ENCODE peak calls at places on chromosome 11, in five cellular contexts. S is left ventricle myocardium inferior, F is coronary artery, T is astrocyte of the spinal cord, G is sigmoid colon. B is an unnamed sample.

GRCh38 chr11:28757725-28758515 is 649.7 kb downstream of the METTL15 start:
- DNase-seq in T (peak), G (no peak), S (no peak), F (no peak), B (peak)

GRCh38 chr11:107549253-107549953 is 16.1 kb downstream of the ALKBH8 start:
- DNase-seq in G (no peak), T (peak), F (no peak), S (no peak), B (peak)

GRCh38 chr11:66696186-66696585 is 18.5 kb upstream of the RBM4B start:
- DNase-seq in G (no peak), F (no peak), T (no peak), S (no peak), B (no peak)

GRCh38 chr11:126101930-126102283 is 39.2 kb upstream of the CDON start:
- DNase-seq in F (no peak), S (no peak), T (no peak), G (no peak), B (no peak)

GRCh38 chr11:3203221-3204043 is 15.2 kb downstream of the MRGPRG start:
- DNase-seq in F (no peak), T (no peak), S (peak), G (peak), B (peak)

GRCh38 chr11:76656087-76656531 is 14.4 kb downstream of the LRRC32 start:
- DNase-seq in S (no peak), T (no peak), F (peak), G (peak), B (no peak)

GRCh38 chr11:43222215-43222614 is 89.6 kb upstream of the API5 start:
- DNase-seq in S (no peak), G (no peak), T (no peak), F (no peak), B (peak)

GRCh38 chr11:10623797-10624761 is 55.6 kb upstream of the LYVE1 start:
- DNase-seq in T (peak), G (peak), F (peak), S (no peak), B (no peak)

GRCh38 chr11:126607374-126607773 is 251.9 kb downstream of the ST3GAL4 start:
- DNase-seq in S (no peak), T (peak), G (no peak), F (no peak), B (peak)

GRCh38 chr11:6319879-6320410 is 356 bp downstream of the CAVIN3 start:
- DNase-seq in F (peak), S (peak), T (peak), G (peak), B (peak)

GRCh38 chr11:63800921-63801320 is 12.3 kb upstream of the SPINDOC start:
- DNase-seq in T (no peak), G (no peak), F (no peak), S (no peak), B (no peak)

GRCh38 chr11:84117394-84117793 is 831.2 kb upstream of the CCDC90B start:
- DNase-seq in F (no peak), S (no peak), T (peak), G (no peak), B (no peak)
- TF ChIP-seq CTCF in F (no peak), S (no peak), T (no peak), G (no peak), B (no peak)

GRCh38 chr11:59560290-59560701 is 49.0 kb downstream of the OR4D9 start:
- DNase-seq in S (no peak), F (peak), T (peak), G (peak), B (peak)

GRCh38 chr11:59560702-59561469 is 49.5 kb downstream of the OR4D9 start:
- DNase-seq in T (peak), S (peak), F (peak), G (peak), B (peak)

GRCh38 chr11:59557940-59558643 is 46.8 kb downstream of the OR4D9 start:
- DNase-seq in S (no peak), F (peak), T (peak), G (no peak), B (peak)

GRCh38 chr11:59562292-59562691 is 51.0 kb downstream of the OR4D9 start:
- DNase-seq in G (no peak), S (no peak), T (no peak), F (no peak), B (no peak)

DNA sequence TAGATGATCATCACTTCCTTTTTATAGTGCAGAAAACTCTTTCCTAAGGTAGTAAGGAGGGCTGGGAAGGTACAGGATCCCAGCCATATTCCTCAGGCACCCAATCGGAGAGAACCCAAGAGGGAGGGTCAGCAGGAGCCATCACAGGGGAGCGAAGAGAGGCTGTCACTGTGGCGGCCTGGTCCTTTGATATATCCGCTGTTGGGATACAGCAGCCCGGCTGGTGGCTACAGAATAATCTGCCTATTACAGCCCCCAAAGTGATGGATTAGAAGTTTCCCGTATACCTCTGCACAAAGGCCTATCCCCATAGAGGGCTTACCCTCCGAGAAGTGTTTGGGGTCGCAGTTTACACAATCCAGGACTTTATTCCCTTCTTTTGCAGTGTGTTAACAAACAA is 48.5 kb downstream of the OR4D9 start:
- DNase-seq in F (peak), G (no peak), S (no peak), T (no peak), B (no peak)
- H3K4me3 ChIP-seq in F (peak), G (peak), S (peak), T (peak), B (peak)

GRCh38 chr11:67732045-67732787 is 57.8 kb upstream of the ALDH3B2 start:
- DNase-seq in T (no peak), F (no peak), G (no peak), S (no peak), B (no peak)
- TF ChIP-seq CTCF in T (no peak), F (no peak), G (no peak), S (no peak), B (peak)

GRCh38 chr11:108793611-108794010 is 128.7 kb downstream of the DDX10 start:
- DNase-seq in F (no peak), T (no peak), G (no peak), S (no peak), B (no peak)
- H3K4me3 ChIP-seq in F (no peak), T (no peak), G (no peak), S (no peak), B (no peak)

GRCh38 chr11:15493921-15494630 is 379.4 kb downstream of the INSC start:
- DNase-seq in G (no peak), T (peak), F (no peak), S (no peak), B (peak)

GRCh38 chr11:15485432-15485831 is 370.7 kb downstream of the INSC start:
- DNase-seq in T (no peak), S (no peak), F (no peak), G (no peak), B (no peak)

GRCh38 chr11:15490535-15490934 is 375.8 kb downstream of the INSC start:
- DNase-seq in G (no peak), F (no peak), T (no peak), S (no peak), B (no peak)

GRCh38 chr11:15493066-15493465 is 378.3 kb downstream of the INSC start:
- DNase-seq in S (no peak), T (peak), G (no peak), F (no peak), B (no peak)

DNA sequence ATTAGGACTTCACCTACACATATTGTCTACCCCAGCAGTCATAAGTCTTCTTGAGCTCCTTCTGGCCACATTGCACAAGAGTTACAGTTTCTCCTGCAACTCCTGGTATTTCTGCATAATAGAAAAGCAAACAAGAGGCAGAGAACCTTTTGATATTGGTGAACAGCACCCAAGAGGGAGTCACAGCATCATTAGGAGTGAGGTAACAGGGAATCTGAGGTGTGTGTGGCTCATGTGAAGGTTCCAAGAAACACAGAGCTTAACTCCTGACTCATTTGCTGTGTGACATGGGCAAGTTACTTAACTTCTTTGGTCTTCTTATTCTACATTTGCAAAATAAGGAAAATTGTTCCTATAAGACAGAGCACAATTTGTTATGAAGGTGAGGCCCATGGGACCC is 374.6 kb downstream of the INSC start:
- DNase-seq in F (no peak), G (no peak), S (no peak), T (no peak), B (no peak)
- TF ChIP-seq CTCF in F (no peak), G (no peak), S (no peak), T (no peak), B (no peak)

GRCh38 chr11:1873048-1873812 is 18.5 kb downstream of the PRR33 start:
- DNase-seq in T (peak), F (no peak), S (peak), G (peak), B (no peak)
- H3K4me3 ChIP-seq in T (no peak), F (peak), S (peak), G (no peak), B (no peak)

DNA sequence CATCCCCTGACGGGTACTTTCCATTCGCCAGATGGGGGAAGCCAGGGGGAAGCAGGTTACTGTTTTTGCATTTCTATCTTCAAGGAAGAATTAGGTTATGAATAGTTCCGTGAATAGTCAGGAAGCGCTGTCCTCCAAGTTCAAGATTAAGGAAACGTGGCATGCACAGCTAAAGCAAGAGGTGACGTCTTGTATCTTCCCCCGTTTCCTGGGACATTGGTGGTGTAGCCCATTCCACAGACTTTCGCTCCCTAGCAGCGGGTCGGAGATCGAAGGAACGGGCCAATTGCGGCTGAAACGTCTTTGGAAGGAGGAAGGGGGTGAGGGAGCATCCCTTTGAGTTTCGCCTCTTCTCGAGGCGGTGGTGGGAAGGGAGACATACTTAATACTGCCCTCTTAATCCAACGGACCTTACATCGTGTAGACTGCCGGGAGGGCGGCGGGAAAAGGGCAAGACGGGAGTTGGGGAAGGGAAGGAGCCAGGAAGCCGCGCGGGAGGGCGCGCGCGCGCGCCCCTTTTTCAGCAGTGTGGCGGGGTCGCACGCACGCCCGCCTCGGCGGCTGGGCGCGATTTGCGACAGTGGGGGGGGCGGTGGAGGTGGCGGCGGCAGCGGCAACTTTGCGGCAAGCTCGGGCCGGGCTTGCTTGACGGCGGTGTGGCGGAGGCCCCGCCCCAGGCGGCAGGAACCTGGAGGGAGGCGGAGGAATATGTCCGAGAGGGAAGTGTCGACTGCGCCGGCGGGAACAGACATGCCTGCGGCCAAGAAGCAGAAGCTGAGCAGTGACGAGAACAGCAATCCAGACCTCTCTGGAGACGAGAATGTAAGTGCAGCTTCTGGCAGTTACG is at the start of gene EED:
- DNase-seq in G (peak), F (peak), S (peak), T (peak), B (peak)
- TF ChIP-seq CTCF in G (no peak), F (no peak), S (no peak), T (no peak), B (no peak)

DNA sequence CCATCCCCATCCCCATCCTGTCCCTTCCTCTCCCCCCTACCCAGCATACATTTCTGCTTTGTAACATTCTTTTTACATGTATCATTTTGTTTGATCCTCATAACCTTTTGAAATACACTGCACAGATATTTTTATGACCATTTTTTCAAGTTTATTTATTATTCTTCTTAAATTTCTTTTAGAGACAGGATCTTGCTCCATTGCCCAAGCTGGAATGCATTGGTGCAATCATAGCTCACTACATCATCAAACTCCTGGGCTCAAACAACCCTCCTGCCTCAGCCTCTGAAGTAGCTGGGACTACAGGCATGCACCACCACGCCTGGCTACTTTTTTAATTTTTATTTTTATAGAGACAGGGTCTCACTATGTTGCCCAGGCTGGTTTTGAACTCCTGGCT is 99.4 kb upstream of the AKIP1 start:
- DNase-seq in G (no peak), T (no peak), S (no peak), F (no peak), B (peak)
- H3K4me3 ChIP-seq in G (no peak), T (no peak), S (peak), F (peak), B (peak)

GRCh38 chr11:35102267-35102666 is 36.7 kb upstream of the CD44 start:
- DNase-seq in F (no peak), G (no peak), S (no peak), T (no peak), B (no peak)
- TF ChIP-seq CTCF in F (no peak), G (no peak), S (no peak), T (no peak), B (no peak)

DNA sequence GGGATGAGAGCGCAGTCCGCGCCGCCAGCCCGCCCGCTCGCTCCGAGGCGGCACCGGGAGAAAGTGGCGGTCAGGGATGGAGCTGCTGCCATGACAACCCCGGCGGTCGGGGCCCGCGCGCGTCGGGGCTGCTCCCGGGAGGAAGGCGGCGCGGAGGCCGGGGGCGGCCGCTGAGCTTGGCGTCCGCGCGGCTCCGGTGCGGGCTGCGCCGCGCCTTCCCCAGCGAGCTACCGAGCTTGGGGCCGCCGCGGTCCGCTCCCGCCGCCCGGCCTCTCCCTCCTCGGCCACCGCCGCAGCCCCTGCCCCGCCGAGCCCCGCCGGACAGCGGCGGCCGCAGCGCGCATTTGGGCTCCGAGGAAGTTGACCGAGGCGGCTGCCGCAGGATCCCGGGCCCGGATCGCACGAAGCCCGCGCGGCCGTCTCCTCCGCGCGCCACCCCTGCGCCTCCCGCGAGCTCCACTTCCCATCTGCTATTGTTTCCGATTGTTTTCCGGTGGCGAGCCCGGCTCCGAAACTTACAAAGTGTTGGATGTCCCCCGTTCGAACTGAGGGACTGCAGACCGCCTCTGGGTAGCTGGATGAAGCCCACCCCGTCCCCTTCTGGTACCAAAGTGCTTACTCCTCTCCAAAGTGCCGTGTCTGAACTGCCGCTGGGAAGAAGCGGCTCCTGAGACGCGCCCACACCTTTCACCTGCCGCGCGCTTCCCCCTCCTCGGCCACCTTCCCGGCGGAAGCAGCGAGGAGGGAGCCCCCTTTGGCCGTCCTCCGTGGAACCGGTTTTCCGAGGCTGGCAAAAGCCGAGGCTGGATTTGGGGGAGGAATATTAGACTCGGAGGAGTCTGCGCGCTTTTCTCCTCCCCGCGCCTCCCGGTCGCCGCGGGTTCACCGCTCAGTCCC is 540.3 kb downstream of the NTM start:
- DNase-seq in F (no peak), S (no peak), G (no peak), T (peak), B (peak)
- H3K4me3 ChIP-seq in F (peak), S (peak), G (peak), T (peak), B (peak)

B was measured in foreskin fibroblast.